ENCODE peak calls at places on chromosome 17, in six cellular contexts. Q, N, I, A, H and Y are unnamed samples.

GRCh38 chr17:5254414-5254813 is 19.8 kb upstream of the SCIMP start:
- DNase-seq in Q (no peak), N (no peak), I (no peak), A (no peak), H (no peak), Y (no peak)

GRCh38 chr17:51427259-51428255 is 167.2 kb downstream of the UTP18 start:
- DNase-seq in Q (no peak), N (no peak), I (no peak), A (no peak), H (no peak), Y (no peak)

GRCh38 chr17:7634384-7634783 is 4.4 kb downstream of the SHBG start:
- DNase-seq in Q (no peak), N (no peak), I (peak), A (peak), H (no peak), Y (peak)

GRCh38 chr17:64728041-64728695 is 66.1 kb upstream of the SMURF2 start:
- DNase-seq in Q (no peak), N (no peak), I (no peak), A (no peak), H (no peak), Y (no peak)

GRCh38 chr17:74987909-74988711 is 678 bp downstream of the CDR2L start:
- DNase-seq in Q (peak), N (no peak), I (peak), A (peak), H (peak), Y (peak)

GRCh38 chr17:39236981-39237441 is 11.3 kb upstream of the STAC2 start:
- DNase-seq in Q (no peak), N (no peak), I (peak), A (no peak), H (no peak), Y (no peak)

GRCh38 chr17:21286066-21286770 is 1.7 kb downstream of the MAP2K3 start:
- DNase-seq in Q (peak), N (peak), I (peak), A (peak), H (no peak), Y (peak)

GRCh38 chr17:78734841-78735641 is 47.0 kb downstream of the CYTH1 start:
- DNase-seq in Q (no peak), N (no peak), I (peak), A (no peak), H (no peak), Y (peak)

GRCh38 chr17:58284613-58285421 is 4.1 kb upstream of the MPO start:
- DNase-seq in Q (no peak), N (no peak), I (no peak), A (no peak), H (no peak), Y (peak)

GRCh38 chr17:29837531-29837930 is 92.5 kb downstream of the SSH2 start:
- DNase-seq in Q (no peak), N (no peak), I (no peak), A (no peak), H (no peak), Y (no peak)

GRCh38 chr17:43840814-43841213 is 6.2 kb upstream of the CD300LG start:
- DNase-seq in Q (no peak), N (no peak), I (peak), A (peak), H (no peak), Y (no peak)

GRCh38 chr17:50626037-50626574 is 8.6 kb upstream of the ABCC3 start:
- DNase-seq in Q (peak), N (no peak), I (peak), A (peak), H (peak), Y (peak)

GRCh38 chr17:74059471-74059870 is 144.0 kb upstream of the RPL38 start:
- DNase-seq in Q (no peak), N (no peak), I (no peak), A (no peak), H (no peak), Y (no peak)

GRCh38 chr17:69535022-69535570 is 120.6 kb downstream of the MAP2K6 start:
- DNase-seq in Q (no peak), N (no peak), I (no peak), A (no peak), H (no peak), Y (no peak)

GRCh38 chr17:55366020-55366481 is 55.6 kb downstream of the MMD start:
- DNase-seq in Q (no peak), N (no peak), I (no peak), A (no peak), H (no peak), Y (no peak)

GRCh38 chr17:12415031-12415430 is 250.7 kb upstream of the MYOCD start:
- DNase-seq in Q (no peak), N (peak), I (no peak), A (peak), H (no peak), Y (no peak)

GRCh38 chr17:72591500-72592241 is 470.9 kb downstream of the SOX9 start:
- DNase-seq in Q (no peak), N (no peak), I (no peak), A (no peak), H (no peak), Y (peak)

GRCh38 chr17:65560628-65561371 is 648 bp downstream of the AXIN2 start:
- DNase-seq in Q (peak), N (no peak), I (peak), A (peak), H (peak), Y (peak)

GRCh38 chr17:39666601-39667261 is 1.5 kb upstream of the PNMT start:
- DNase-seq in Q (no peak), N (no peak), I (peak), A (peak), H (no peak), Y (peak)

GRCh38 chr17:2863204-2863603 is 67.0 kb downstream of the RAP1GAP2 start:
- DNase-seq in Q (no peak), N (no peak), I (no peak), A (no peak), H (no peak), Y (no peak)

GRCh38 chr17:44200478-44201155 is 933 bp upstream of the ATXN7L3 start:
- DNase-seq in Q (no peak), N (no peak), I (no peak), A (no peak), H (no peak), Y (no peak)

GRCh38 chr17:78684026-78684425 is 98.0 kb downstream of the CYTH1 start:
- DNase-seq in Q (no peak), N (no peak), I (no peak), A (no peak), H (no peak), Y (no peak)

GRCh38 chr17:81839301-81839700 is 4.5 kb upstream of the PPP1R27 start:
- DNase-seq in Q (no peak), N (no peak), I (no peak), A (no peak), H (no peak), Y (no peak)

GRCh38 chr17:76816590-76817135 is 51.5 kb upstream of the MGAT5B start:
- DNase-seq in Q (peak), N (no peak), I (peak), A (peak), H (no peak), Y (no peak)

GRCh38 chr17:40325156-40326013 is 16.4 kb downstream of the RARA start:
- DNase-seq in Q (no peak), N (no peak), I (no peak), A (no peak), H (no peak), Y (peak)

GRCh38 chr17:6608321-6608720 is 32.2 kb downstream of the KIAA0753 start:
- DNase-seq in Q (no peak), N (no peak), I (peak), A (peak), H (no peak), Y (no peak)

GRCh38 chr17:3447625-3448024 is 14.0 kb upstream of the OR1E2 start:
- DNase-seq in Q (no peak), N (no peak), I (no peak), A (peak), H (no peak), Y (no peak)

GRCh38 chr17:76506408-76507328 is 5.4 kb upstream of the RHBDF2 start:
- DNase-seq in Q (peak), N (no peak), I (peak), A (peak), H (peak), Y (peak)

GRCh38 chr17:79624658-79625478 is 14.0 kb upstream of the RBFOX3 start:
- DNase-seq in Q (no peak), N (no peak), I (no peak), A (no peak), H (peak), Y (peak)

GRCh38 chr17:37047631-37048104 is 98.9 kb downstream of the AATF start:
- DNase-seq in Q (peak), N (peak), I (peak), A (peak), H (peak), Y (peak)

GRCh38 chr17:60134396-60135159 is 15.2 kb upstream of the CA4 start:
- DNase-seq in Q (no peak), N (no peak), I (no peak), A (no peak), H (no peak), Y (peak)

GRCh38 chr17:79930786-79931516 is 91.7 kb upstream of the CBX4 start:
- DNase-seq in Q (no peak), N (no peak), I (no peak), A (no peak), H (no peak), Y (no peak)

GRCh38 chr17:67178555-67178954 is 66.4 kb downstream of the HELZ start:
- DNase-seq in Q (no peak), N (no peak), I (no peak), A (no peak), H (no peak), Y (no peak)

GRCh38 chr17:63571632-63572310 is 21.5 kb downstream of the DCAF7 start:
- DNase-seq in Q (no peak), N (peak), I (no peak), A (peak), H (no peak), Y (no peak)

GRCh38 chr17:4777969-4778760 is 6.5 kb downstream of the TM4SF5 start:
- DNase-seq in Q (no peak), N (no peak), I (no peak), A (no peak), H (no peak), Y (peak)

GRCh38 chr17:80393491-80393890 is 21.5 kb upstream of the ENDOV start:
- DNase-seq in Q (peak), N (peak), I (no peak), A (no peak), H (no peak), Y (no peak)

GRCh38 chr17:79800325-79801155 is 3.7 kb upstream of the CBX8 start:
- DNase-seq in Q (no peak), N (no peak), I (no peak), A (no peak), H (no peak), Y (peak)

GRCh38 chr17:73983623-73984410 is 219.7 kb upstream of the RPL38 start:
- DNase-seq in Q (no peak), N (no peak), I (no peak), A (no peak), H (no peak), Y (no peak)

DNA sequence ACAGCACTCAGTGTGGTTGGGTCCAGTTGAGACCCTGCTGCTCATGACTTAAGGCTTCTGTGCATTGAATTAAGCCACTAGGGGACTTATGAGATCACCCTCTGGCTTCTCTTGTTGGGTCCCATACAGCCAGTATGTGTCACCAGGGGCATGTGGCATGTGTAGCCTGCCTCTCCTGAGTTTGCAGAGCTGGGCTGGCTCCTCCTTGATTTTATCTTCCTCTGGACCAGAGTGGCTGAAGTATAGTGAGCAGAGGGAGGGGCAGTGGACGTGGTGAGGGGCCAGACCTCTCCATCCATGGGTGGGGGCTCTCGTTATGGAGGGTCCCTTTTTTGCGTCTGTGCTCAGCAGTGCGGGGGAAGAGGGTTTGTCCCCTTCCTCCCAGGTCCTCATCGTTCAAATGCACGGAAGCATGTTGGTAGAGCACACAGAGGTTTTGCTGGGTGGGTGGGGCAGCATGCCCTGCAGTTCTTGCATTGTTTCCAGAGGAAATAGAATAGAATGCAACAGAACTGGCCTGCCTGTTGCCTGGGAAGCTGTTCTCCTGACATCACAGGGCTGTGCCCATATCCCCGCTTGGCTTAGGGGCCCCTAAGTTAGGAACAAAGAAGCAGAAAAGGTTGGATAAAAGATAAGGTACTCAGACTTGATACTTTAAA is 77.4 kb downstream of the SPECC1 start:
- DNase-seq in Q (no peak), N (no peak), I (no peak), A (no peak), H (no peak), Y (no peak)
- TF ChIP-seq CTCF in Q (no peak), N (no peak), I (no peak), A (no peak), H (no peak), Y (no peak)

DNA sequence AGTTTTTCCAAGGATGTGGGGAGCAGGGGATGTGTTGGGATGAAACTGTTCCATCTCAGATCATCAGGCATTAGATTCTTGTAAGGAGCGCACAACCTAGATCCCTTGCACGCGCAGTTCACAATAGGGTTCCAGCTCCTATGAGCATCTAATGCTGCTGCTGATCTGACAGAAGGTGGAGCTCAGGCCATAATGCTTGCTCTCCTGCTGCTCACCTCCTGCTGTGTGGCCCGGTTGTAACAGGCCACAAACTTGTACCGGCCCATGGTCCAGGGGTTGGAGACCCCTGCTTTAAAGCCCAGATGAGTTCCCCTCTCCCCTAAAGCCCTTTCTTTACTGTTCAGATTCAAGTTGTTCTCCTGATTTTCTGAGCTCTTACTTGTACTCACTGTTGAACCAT is 44.8 kb downstream of the RNF135 start:
- DNase-seq in Q (no peak), N (no peak), I (no peak), A (no peak), H (no peak), Y (no peak)
- TF ChIP-seq CTCF in Q (no peak), N (no peak), I (no peak), A (no peak), H (no peak), Y (no peak)

DNA sequence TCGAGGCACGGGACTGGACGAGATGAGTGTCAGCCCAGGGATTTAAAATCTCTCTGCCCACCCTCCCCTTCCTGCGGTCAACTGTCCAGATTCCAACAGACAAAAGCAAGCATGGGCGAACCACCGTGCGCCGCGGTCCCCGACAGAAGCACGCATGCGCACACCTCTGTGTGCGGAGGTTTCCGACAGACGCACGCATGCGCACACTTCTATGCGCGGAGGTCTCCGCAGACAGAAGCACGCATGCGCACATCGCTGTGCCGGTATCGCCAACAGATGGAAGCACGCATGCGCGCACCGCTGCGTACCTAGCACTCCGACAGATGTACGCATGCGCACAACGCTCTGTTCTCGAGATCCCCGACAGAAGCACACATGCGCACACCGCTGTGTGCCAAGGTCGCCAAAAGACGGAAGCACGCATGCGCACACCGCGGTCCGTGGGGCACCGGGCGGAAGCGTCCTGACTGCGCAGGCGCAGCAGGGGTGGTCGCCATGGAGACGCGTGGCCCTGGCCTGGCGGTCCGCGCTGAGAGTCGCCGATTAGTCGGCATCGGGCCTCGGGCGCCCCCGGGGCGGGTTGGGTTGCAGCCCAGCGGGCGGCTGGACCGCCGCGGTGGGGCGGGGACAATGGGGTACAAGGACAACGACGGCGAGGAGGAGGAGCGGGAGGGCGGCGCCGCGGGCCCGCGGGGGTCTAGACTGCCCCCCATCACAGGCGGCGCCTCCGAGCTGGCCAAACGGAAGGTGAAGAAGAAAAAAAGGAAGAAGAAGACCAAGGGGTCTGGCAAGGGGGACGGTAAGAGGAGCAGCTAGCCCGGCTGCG is 57.5 kb upstream of the RPH3AL start:
- DNase-seq in Q (peak), N (peak), I (peak), A (peak), H (peak), Y (peak)
- TF ChIP-seq CTCF in Q (no peak), N (no peak), I (no peak), A (no peak), H (no peak), Y (no peak)

GRCh38 chr17:13967416-13967815 is 101.9 kb upstream of the COX10 start:
- DNase-seq in Q (no peak), N (no peak), I (no peak), A (no peak), H (no peak), Y (no peak)
- TF ChIP-seq CTCF in Q (no peak), N (no peak), I (no peak), A (no peak), H (no peak), Y (no peak)

DNA sequence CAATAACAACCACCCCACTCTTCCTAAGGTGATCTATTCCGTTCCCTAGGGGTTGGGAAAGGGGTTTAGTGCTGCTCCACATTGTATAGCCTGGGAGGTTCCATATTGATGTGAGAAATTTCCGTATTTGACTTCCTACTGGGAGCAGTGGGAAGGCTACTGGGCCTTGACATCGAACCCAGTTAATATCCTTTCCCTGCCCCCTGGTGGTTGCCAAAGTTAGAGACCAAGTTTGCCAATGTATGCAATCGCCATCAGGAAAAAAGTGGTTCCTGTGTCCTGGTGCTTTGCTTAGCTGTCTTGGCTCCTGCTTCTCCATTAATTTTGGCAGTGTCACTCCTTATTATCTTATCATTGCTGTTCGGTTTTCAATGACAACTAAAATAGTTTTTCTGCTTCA is 914.9 kb downstream of the KCNJ2 start:
- DNase-seq in Q (peak), N (no peak), I (peak), A (peak), H (no peak), Y (no peak)
- TF ChIP-seq CTCF in Q (no peak), N (peak), I (no peak), A (peak), H (peak), Y (peak)

GRCh38 chr17:42832213-42832933 is 824 bp upstream of the PSME3 start:
- DNase-seq in Q (no peak), N (no peak), I (no peak), A (peak), H (no peak), Y (no peak)

GRCh38 chr17:42833771-42834422 is 700 bp downstream of the PSME3 start:
- DNase-seq in Q (no peak), N (no peak), I (no peak), A (no peak), H (no peak), Y (peak)

GRCh38 chr17:42835732-42836131 is 2.5 kb downstream of the PSME3 start:
- DNase-seq in Q (no peak), N (no peak), I (no peak), A (no peak), H (no peak), Y (no peak)

GRCh38 chr17:42830971-42831370 is 2.2 kb upstream of the PSME3 start:
- DNase-seq in Q (no peak), N (no peak), I (no peak), A (no peak), H (no peak), Y (no peak)

DNA sequence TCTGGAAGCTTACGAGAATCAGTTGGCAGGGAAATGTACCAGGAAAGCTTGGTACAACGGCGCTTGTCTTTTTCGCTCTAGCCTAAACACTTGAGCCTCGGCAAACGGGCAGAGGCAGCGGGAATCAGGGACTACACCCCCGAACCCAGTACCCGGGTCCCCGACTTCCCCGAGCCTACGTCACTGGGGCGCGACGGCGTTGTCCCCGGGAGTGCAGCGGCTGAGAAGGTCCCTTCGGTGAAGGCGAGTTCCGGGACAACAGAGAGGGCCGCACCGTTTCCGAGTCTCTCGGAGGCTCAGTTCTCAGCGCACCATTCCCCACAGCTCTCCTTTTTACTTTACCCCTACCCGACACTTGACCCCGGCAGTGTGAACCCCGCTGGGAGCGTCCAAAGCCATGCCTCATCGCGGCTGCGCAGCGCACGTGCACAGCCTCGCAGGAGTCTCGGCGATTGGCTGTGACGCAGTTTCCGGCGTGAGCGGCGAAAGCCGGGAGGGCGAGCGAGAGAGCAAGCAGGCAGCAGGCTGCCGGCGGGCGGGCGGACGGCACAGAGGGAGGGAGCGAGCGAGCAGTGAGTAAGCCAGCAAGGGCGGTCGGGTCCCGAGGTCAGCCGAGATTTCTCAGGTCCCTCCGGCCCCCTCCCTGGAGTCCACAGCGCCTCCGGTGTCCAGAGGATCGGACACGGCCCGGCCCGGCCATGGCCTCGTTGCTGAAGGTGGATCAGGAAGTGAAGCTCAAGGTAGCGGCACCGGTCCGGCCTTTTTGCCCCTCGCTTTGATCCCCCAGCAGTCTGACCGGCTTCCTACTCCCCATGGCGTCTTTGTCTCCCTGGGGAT is at the start of gene PSME3:
- DNase-seq in Q (peak), N (no peak), I (peak), A (peak), H (peak), Y (peak)
- TF ChIP-seq CTCF in Q (no peak), N (no peak), I (no peak), A (no peak), H (no peak), Y (no peak)

GRCh38 chr17:83053021-83053778 is 26.2 kb upstream of the METRNL start:
- DNase-seq in Q (no peak), N (no peak), I (no peak), A (no peak), H (no peak), Y (peak)
- TF ChIP-seq CTCF in Q (no peak), N (no peak), I (no peak), A (no peak), H (no peak), Y (no peak)